ENCODE peak calls at places on chromosome 1, in eight cellular contexts. Q is choroid plexus epithelial cell; K is kidney epithelial cell; J is sigmoid colon; I is tibial artery; X is kidney; U is CD8-positive, alpha-beta T cell; F is fibroblast of pulmonary artery. W is an unnamed sample.

GRCh38 chr1:182235604-182235951 is 156.0 kb downstream of the GLUL start:
- DNase-seq in I (no peak), F (no peak), X (no peak), U (no peak), K (no peak), Q (no peak), J (no peak), W (no peak)

GRCh38 chr1:53559391-53559815 is 100.2 kb downstream of the DMRTB1 start:
- DNase-seq in Q (no peak), X (peak; percentile 59), F (no peak), J (peak; percentile 42), K (no peak), I (peak; percentile 11), U (no peak), W (no peak)

GRCh38 chr1:16351449-16351993 is 759 bp downstream of the FBXO42 start:
- DNase-seq in J (peak; percentile 63), U (no peak), K (no peak), I (peak; percentile 18), X (no peak), Q (peak; percentile 63), F (peak; percentile 42), W (no peak)

GRCh38 chr1:183416850-183417690 is 1.1 kb downstream of the NMNAT2 start:
- DNase-seq in K (no peak), U (peak; percentile 8), J (peak; percentile 78), X (peak; percentile 83), F (peak; percentile 70), I (peak; percentile 45), Q (peak; percentile 65), W (no peak)

GRCh38 chr1:241947355-241947754 is 10.2 kb upstream of the BECN2 start:
- DNase-seq in Q (no peak), K (no peak), I (no peak), J (no peak), X (no peak), U (no peak), F (no peak), W (no peak)

GRCh38 chr1:111672338-111672737 is 52.7 kb downstream of the RAP1A start:
- DNase-seq in K (no peak), U (no peak), J (no peak), Q (no peak), X (no peak), I (no peak), F (no peak), W (peak; percentile 11)

GRCh38 chr1:154325583-154326545 is 539 bp downstream of the ATP8B2 start:
- DNase-seq in X (peak; percentile 84), F (peak; percentile 87), J (peak; percentile 86), Q (peak; percentile 86), I (peak; percentile 86), K (peak; percentile 37), U (no peak), W (peak; percentile 76)

GRCh38 chr1:76949503-76949902 is 82.2 kb downstream of the ST6GALNAC5 start:
- DNase-seq in J (no peak), K (peak; percentile 50), F (no peak), U (no peak), I (no peak), X (no peak), Q (no peak), W (no peak)

GRCh38 chr1:15786581-15786980 is 20.9 kb downstream of the UQCRHL start:
- DNase-seq in F (no peak), I (peak; percentile 68), Q (no peak), X (peak; percentile 76), K (no peak), U (no peak), J (no peak), W (no peak)

GRCh38 chr1:23548704-23549143 is 10.6 kb downstream of the ID3 start:
- DNase-seq in J (peak; percentile 83), K (no peak), X (peak; percentile 93), F (peak; percentile 76), U (no peak), I (peak; percentile 78), Q (peak; percentile 40), W (no peak)

GRCh38 chr1:170661646-170662411 is 2.1 kb upstream of the PRRX1 start:
- DNase-seq in Q (peak; percentile 39), K (no peak), J (no peak), I (no peak), X (no peak), F (peak; percentile 57), U (no peak), W (no peak)

DNA sequence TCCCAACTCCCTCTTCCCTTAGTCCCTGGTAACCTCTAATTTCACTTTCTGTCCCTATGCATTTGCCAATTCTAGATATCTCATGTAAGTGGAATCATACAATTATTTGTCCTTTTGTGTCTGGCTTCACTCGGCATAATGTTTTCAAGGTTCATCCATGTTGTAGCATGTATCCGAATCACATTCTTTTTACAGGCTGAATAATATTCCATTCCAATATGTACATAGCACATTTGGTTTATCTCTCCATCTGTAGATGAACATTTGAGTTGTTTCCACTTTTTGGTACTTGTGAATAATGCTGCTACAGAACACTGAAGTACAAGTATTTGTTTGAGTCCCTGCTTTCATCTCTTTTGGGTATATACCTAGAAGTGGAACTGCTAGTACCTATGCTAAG is 857 bp upstream of the LYPLAL1 start:
- DNase-seq in J (no peak), F (no peak), K (no peak), U (no peak), I (no peak), X (no peak), Q (no peak), W (no peak)
- H3K4me3 ChIP-seq in J (no peak overlapping the region), F (no peak overlapping the region), K (no peak overlapping the region), U (no peak overlapping the region), I (no peak overlapping the region), X (peak overlapping the region; percentile 92), Q (no peak overlapping the region), W (no peak overlapping the region)

GRCh38 chr1:152745289-152745704 is 12.5 kb upstream of the KPRP start:
- DNase-seq in I (no peak), J (no peak), F (no peak), U (no peak), Q (no peak), K (no peak), X (no peak), W (no peak)
- TF ChIP-seq CTCF in I (no peak), J (no peak), F (no peak), U (no peak), Q (no peak), K (no peak), X (no peak), W (no peak)

GRCh38 chr1:1347026-1347595 is 2.1 kb downstream of the DVL1 start:
- DNase-seq in F (no peak), K (no peak), X (peak; percentile 64), I (no peak), Q (no peak), U (no peak), J (no peak), W (no peak)
- H3K4me3 ChIP-seq in F (peak overlapping the region; percentile 66), K (peak overlapping the region; percentile 86), X (peak overlapping the region; percentile 76), I (peak overlapping the region; percentile 81), Q (peak overlapping the region; percentile 70), U (no peak overlapping the region), J (no peak overlapping the region), W (peak overlapping the region; percentile 84)

GRCh38 chr1:92961131-92961895 is at the start of gene DIPK1A:
- DNase-seq in K (no peak), I (peak; percentile 81), F (peak; percentile 75), U (peak; percentile 71), J (peak; percentile 89), X (peak; percentile 92), Q (peak; percentile 78), W (no peak)
- TF ChIP-seq CTCF in K (no peak), I (no peak), F (no peak), U (peak; percentile 29), J (no peak), X (peak; percentile 7), Q (no peak), W (peak; percentile 8)

GRCh38 chr1:167137285-167138192 is 43.7 kb downstream of the STYXL2 start:
- DNase-seq in F (no peak), Q (no peak), I (no peak), J (no peak), X (no peak), U (no peak), K (no peak), W (no peak)
- H3K4me3 ChIP-seq in F (no peak overlapping the region), Q (no peak overlapping the region), I (no peak overlapping the region), J (no peak overlapping the region), X (no peak overlapping the region), U (no peak overlapping the region), K (no peak overlapping the region), W (no peak overlapping the region)

GRCh38 chr1:221863635-221864034 is 121.7 kb upstream of the DUSP10 start:
- DNase-seq in J (no peak), K (no peak), Q (no peak), U (no peak), X (no peak), F (no peak), I (no peak), W (no peak)
- TF ChIP-seq CTCF in J (no peak), K (no peak), Q (no peak), U (no peak), X (no peak), F (no peak), I (no peak), W (no peak)

W was measured in AG09309.